ENCODE peak calls at places on chromosomes 2 and 18, in six cellular contexts. One of them, this sample, is unnamed.

GRCh38 chr18:70072678-70073077 is 125.0 kb upstream of the CD226 start:
- DNase-seq in H1: no peak
- DNase-seq in SK-N-SH: no peak
- DNase-seq in K562: no peak
- DNase-seq in GM12878: no peak
- DNase-seq in HepG2: peak; percentile 34
- DNase-seq in this sample: no peak

GRCh38 chr2:240919786-240920782 is 13.9 kb downstream of the CROCC2 start:
- DNase-seq in H1: no peak
- DNase-seq in SK-N-SH: peak; percentile 21
- DNase-seq in K562: no peak
- DNase-seq in GM12878: no peak
- DNase-seq in HepG2: no peak
- DNase-seq in this sample: no peak

GRCh38 chr18:12886498-12887126 is 2.6 kb upstream of the PTPN2 start:
- DNase-seq in H1: no peak
- DNase-seq in SK-N-SH: peak; percentile 46
- DNase-seq in K562: no peak
- DNase-seq in GM12878: no peak
- DNase-seq in HepG2: peak; percentile 52
- DNase-seq in this sample: no peak

GRCh38 chr18:44700652-44701051 is 20.0 kb downstream of the SETBP1 start:
- DNase-seq in H1: no peak
- DNase-seq in SK-N-SH: no peak
- DNase-seq in K562: no peak
- DNase-seq in GM12878: no peak
- DNase-seq in HepG2: no peak
- DNase-seq in this sample: no peak

GRCh38 chr2:236675526-236675925 is 105.9 kb downstream of the ACKR3 start:
- DNase-seq in H1: no peak
- DNase-seq in SK-N-SH: no peak
- DNase-seq in K562: no peak
- DNase-seq in GM12878: no peak
- DNase-seq in HepG2: no peak
- DNase-seq in this sample: no peak

GRCh38 chr2:152132321-152132720 is 33.5 kb upstream of the CACNB4 start:
- DNase-seq in H1: no peak
- DNase-seq in SK-N-SH: no peak
- DNase-seq in K562: no peak
- DNase-seq in GM12878: no peak
- DNase-seq in HepG2: no peak
- DNase-seq in this sample: no peak

GRCh38 chr18:54359233-54359632 is 1.5 kb downstream of the C18orf54 start:
- DNase-seq in H1: no peak
- DNase-seq in SK-N-SH: no peak
- DNase-seq in K562: no peak
- DNase-seq in GM12878: no peak
- DNase-seq in HepG2: no peak
- DNase-seq in this sample: no peak

GRCh38 chr18:79983793-79984192 is 4.6 kb downstream of the TXNL4A start:
- DNase-seq in H1: no peak
- DNase-seq in SK-N-SH: no peak
- DNase-seq in K562: no peak
- DNase-seq in GM12878: no peak
- DNase-seq in HepG2: no peak
- DNase-seq in this sample: no peak

GRCh38 chr2:88016948-88017779 is 817 bp upstream of the RNU2-63P start:
- DNase-seq in H1: no peak
- DNase-seq in SK-N-SH: peak; percentile 76
- DNase-seq in K562: peak; percentile 56
- DNase-seq in GM12878: peak; percentile 16
- DNase-seq in HepG2: peak; percentile 75
- DNase-seq in this sample: peak; percentile 27

GRCh38 chr2:25797607-25798488 is 80.4 kb downstream of the ASXL2 start:
- DNase-seq in H1: no peak
- DNase-seq in SK-N-SH: no peak
- DNase-seq in K562: no peak
- DNase-seq in GM12878: no peak
- DNase-seq in HepG2: no peak
- DNase-seq in this sample: no peak

GRCh38 chr2:221710744-221711143 is 138.6 kb upstream of the EPHA4 start:
- DNase-seq in H1: no peak
- DNase-seq in SK-N-SH: no peak
- DNase-seq in K562: no peak
- DNase-seq in GM12878: no peak
- DNase-seq in HepG2: no peak
- DNase-seq in this sample: no peak

GRCh38 chr2:30934071-30934470 is 126.8 kb upstream of the CAPN13 start:
- DNase-seq in H1: no peak
- DNase-seq in SK-N-SH: no peak
- DNase-seq in K562: no peak
- DNase-seq in GM12878: no peak
- DNase-seq in HepG2: no peak
- DNase-seq in this sample: peak; percentile 37

GRCh38 chr2:174717273-174717672 is 47.0 kb downstream of the CHRNA1 start:
- DNase-seq in H1: no peak
- DNase-seq in SK-N-SH: no peak
- DNase-seq in K562: no peak
- DNase-seq in GM12878: no peak
- DNase-seq in HepG2: no peak
- DNase-seq in this sample: no peak

GRCh38 chr2:118197011-118197695 is 108.9 kb downstream of the INSIG2 start:
- DNase-seq in H1: no peak
- DNase-seq in SK-N-SH: peak; percentile 17
- DNase-seq in K562: peak; percentile 65
- DNase-seq in GM12878: no peak
- DNase-seq in HepG2: no peak
- DNase-seq in this sample: no peak

GRCh38 chr2:133789743-133790142 is 221.5 kb upstream of the NCKAP5 start:
- DNase-seq in H1: no peak
- DNase-seq in SK-N-SH: no peak
- DNase-seq in K562: no peak
- DNase-seq in GM12878: no peak
- DNase-seq in HepG2: peak; percentile 41
- DNase-seq in this sample: no peak

GRCh38 chr2:120368086-120368485 is 22.1 kb downstream of the INHBB start:
- DNase-seq in H1: no peak
- DNase-seq in SK-N-SH: no peak
- DNase-seq in K562: no peak
- DNase-seq in GM12878: no peak
- DNase-seq in HepG2: no peak
- DNase-seq in this sample: no peak

GRCh38 chr2:102258386-102259074 is 52.8 kb upstream of the IL1RL1 start:
- DNase-seq in H1: no peak
- DNase-seq in SK-N-SH: no peak
- DNase-seq in K562: no peak
- DNase-seq in GM12878: no peak
- DNase-seq in HepG2: no peak
- DNase-seq in this sample: no peak

GRCh38 chr2:30195011-30195410 is 36.3 kb upstream of the LBH start:
- DNase-seq in H1: no peak
- DNase-seq in SK-N-SH: no peak
- DNase-seq in K562: no peak
- DNase-seq in GM12878: no peak
- DNase-seq in HepG2: no peak
- DNase-seq in this sample: no peak

DNA sequence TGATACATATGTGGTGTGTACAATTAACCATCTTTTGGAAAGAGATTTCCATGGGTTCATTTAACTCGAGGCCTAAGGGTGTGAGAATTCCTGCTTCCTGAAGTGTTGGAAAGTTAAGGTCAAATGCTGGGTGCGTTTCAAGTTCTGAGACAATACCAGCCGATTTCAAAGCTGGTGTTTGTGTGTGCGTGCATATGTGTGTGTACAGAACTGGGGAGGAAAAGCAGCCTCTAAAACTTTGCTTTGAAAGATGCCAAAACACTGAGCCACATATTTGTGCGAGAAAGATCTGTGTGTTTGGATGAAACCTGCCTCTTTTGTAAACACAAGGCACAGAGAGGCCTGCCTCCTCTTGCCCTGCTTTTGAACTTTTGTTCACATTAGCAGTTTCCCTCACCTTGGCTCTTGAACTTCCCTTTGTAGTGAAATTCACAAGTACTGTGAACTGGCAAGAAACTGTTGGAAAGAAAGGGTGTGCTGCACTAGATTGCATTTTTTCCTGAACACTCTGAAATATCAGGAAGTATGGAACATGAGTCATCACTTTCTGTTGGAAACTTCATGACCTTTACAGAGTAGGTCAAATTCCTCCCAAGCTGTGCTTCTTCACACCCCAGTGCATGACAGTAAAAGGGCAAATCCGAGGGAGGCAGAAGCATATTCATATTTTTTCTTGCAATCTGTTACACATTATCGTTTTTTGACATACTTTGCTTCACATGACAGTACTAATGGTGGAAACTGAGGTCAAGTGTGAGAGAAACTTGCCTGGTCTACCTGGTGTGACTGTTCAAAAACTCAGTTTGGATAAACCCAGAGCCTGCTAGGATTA is 20.0 kb upstream of the CAVIN2 start:
- DNase-seq in H1: no peak
- DNase-seq in SK-N-SH: no peak
- DNase-seq in K562: peak; percentile 17
- DNase-seq in GM12878: no peak
- DNase-seq in HepG2: peak; percentile 100
- DNase-seq in this sample: no peak
- TF ChIP-seq GABPA in H1: no peak
- TF ChIP-seq GABPA in SK-N-SH: no peak
- TF ChIP-seq GABPA in K562: peak; percentile 19
- TF ChIP-seq GABPA in GM12878: no peak
- TF ChIP-seq GABPA in HepG2: no peak
- TF ChIP-seq GABPA in this sample: no peak

GRCh38 chr18:77021075-77021474 is 111.5 kb downstream of the MBP start:
- DNase-seq in H1: no peak
- DNase-seq in SK-N-SH: no peak
- DNase-seq in K562: no peak
- DNase-seq in GM12878: no peak
- DNase-seq in HepG2: no peak
- DNase-seq in this sample: no peak
- TF ChIP-seq POLR2AphosphoS5 in H1: no peak
- TF ChIP-seq POLR2AphosphoS5 in SK-N-SH: no peak
- TF ChIP-seq POLR2AphosphoS5 in K562: no peak
- TF ChIP-seq POLR2AphosphoS5 in GM12878: no peak
- TF ChIP-seq POLR2AphosphoS5 in HepG2: no peak
- TF ChIP-seq POLR2AphosphoS5 in this sample: no peak

GRCh38 chr2:187545238-187545751 is 8.9 kb downstream of the TFPI start:
- DNase-seq in H1: no peak
- DNase-seq in SK-N-SH: no peak
- DNase-seq in K562: no peak
- DNase-seq in GM12878: no peak
- DNase-seq in HepG2: no peak
- DNase-seq in this sample: no peak
- H3K4me3 ChIP-seq in H1: no peak overlapping the region
- H3K4me3 ChIP-seq in SK-N-SH: no peak overlapping the region
- H3K4me3 ChIP-seq in K562: no peak overlapping the region
- H3K4me3 ChIP-seq in GM12878: no peak overlapping the region
- H3K4me3 ChIP-seq in HepG2: no peak overlapping the region
- H3K4me3 ChIP-seq in this sample: no peak overlapping the region

GRCh38 chr2:113700186-113700841 is 56.1 kb downstream of the SLC35F5 start:
- DNase-seq in H1: peak; percentile 23
- DNase-seq in SK-N-SH: peak; percentile 57
- DNase-seq in K562: peak; percentile 23
- DNase-seq in GM12878: peak; percentile 51
- DNase-seq in HepG2: peak; percentile 46
- DNase-seq in this sample: peak; percentile 67
- TF ChIP-seq GABPA in H1: no peak
- TF ChIP-seq GABPA in SK-N-SH: no peak
- TF ChIP-seq GABPA in K562: peak; percentile 57
- TF ChIP-seq GABPA in GM12878: no peak
- TF ChIP-seq GABPA in HepG2: no peak
- TF ChIP-seq GABPA in this sample: no peak

DNA sequence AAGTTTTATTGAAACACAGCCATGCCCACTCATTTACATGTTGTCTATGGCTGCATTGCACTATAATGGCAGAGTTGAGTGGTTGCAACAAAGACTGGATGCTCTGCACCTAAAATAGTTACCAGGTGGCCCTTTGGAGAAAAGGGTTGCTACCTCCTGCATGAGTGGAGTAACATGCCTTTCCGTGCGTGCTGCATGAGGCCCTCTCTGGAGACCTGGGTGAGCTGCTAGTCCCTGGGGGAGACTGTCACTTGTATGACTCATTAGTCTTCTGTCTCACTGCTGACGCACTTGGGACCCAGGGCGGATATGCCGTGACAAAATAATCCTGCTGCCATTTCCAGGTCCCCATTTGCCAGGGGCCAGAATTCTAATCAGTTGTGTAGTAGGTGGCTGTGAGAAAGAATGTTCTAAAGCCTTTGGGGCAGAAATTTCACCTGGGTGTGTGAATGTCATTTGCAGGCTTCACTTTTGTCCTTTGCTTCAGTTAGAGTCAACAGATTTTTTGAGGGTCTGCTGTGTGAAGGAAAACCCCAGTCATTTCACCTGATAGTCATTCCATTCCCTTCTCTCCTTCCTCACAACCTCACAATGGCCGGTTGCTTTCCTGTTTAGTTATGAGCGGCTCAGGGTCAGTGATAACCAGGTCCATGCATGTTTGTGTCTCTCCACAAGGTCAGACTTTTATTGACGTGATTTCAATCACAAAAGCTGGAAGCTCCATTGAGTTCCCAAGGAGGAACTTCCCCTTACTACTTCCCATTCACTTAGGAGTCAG is 74.0 kb downstream of the NPAS2 start:
- DNase-seq in H1: no peak
- DNase-seq in SK-N-SH: no peak
- DNase-seq in K562: peak; percentile 65
- DNase-seq in GM12878: peak; percentile 9
- DNase-seq in HepG2: peak; percentile 55
- DNase-seq in this sample: no peak
- TF ChIP-seq POLR2AphosphoS5 in H1: no peak
- TF ChIP-seq POLR2AphosphoS5 in SK-N-SH: no peak
- TF ChIP-seq POLR2AphosphoS5 in K562: no peak
- TF ChIP-seq POLR2AphosphoS5 in GM12878: no peak
- TF ChIP-seq POLR2AphosphoS5 in HepG2: no peak
- TF ChIP-seq POLR2AphosphoS5 in this sample: no peak

GRCh38 chr2:28779020-28779419 is 27.4 kb downstream of the PPP1CB start:
- DNase-seq in H1: no peak
- DNase-seq in SK-N-SH: no peak
- DNase-seq in K562: no peak
- DNase-seq in GM12878: no peak
- DNase-seq in HepG2: no peak
- DNase-seq in this sample: no peak
- H3K4me3 ChIP-seq in H1: no peak overlapping the region
- H3K4me3 ChIP-seq in SK-N-SH: no peak overlapping the region
- H3K4me3 ChIP-seq in K562: no peak overlapping the region
- H3K4me3 ChIP-seq in GM12878: no peak overlapping the region
- H3K4me3 ChIP-seq in HepG2: no peak overlapping the region
- H3K4me3 ChIP-seq in this sample: no peak overlapping the region